ENCODE peak calls at places on chromosomes 12 and 14, in five cellular contexts. A is GM12878, K is HepG2, C is K562, F is SK-N-SH. P is an unnamed sample.

GRCh38 chr14:90649096-90649495 is 167.1 kb downstream of the TTC7B start:
- DNase-seq in F (no peak), C (no peak), A (no peak), K (no peak), P (no peak)

GRCh38 chr12:39831587-39832315 is 212.1 kb upstream of the ABCD2 start:
- DNase-seq in A (no peak), F (no peak), C (no peak), K (peak; percentile 77), P (no peak)

GRCh38 chr12:57610553-57611115 is 601 bp upstream of the ARHGEF25 start:
- DNase-seq in F (peak; percentile 85), A (no peak), C (no peak), K (no peak), P (peak; percentile 78)

GRCh38 chr12:15928345-15928744 is 17.2 kb downstream of the DERA start:
- DNase-seq in A (peak; percentile 11), K (peak; percentile 24), F (no peak), C (no peak), P (no peak)

GRCh38 chr14:98290596-98290995 is 981.4 kb downstream of the BCL11B start:
- DNase-seq in F (no peak), C (no peak), A (no peak), K (no peak), P (no peak)

GRCh38 chr14:96894966-96895365 is 97.8 kb downstream of the VRK1 start:
- DNase-seq in C (no peak), F (no peak), A (no peak), K (no peak), P (no peak)

GRCh38 chr12:79635676-79636075 is 55.1 kb downstream of the PAWR start:
- DNase-seq in K (no peak), C (no peak), F (no peak), A (no peak), P (no peak)

GRCh38 chr14:102625564-102626296 is 33.3 kb downstream of the RCOR1 start:
- DNase-seq in A (no peak), F (no peak), C (no peak), K (no peak), P (no peak)

GRCh38 chr12:83016226-83016835 is 329.6 kb downstream of the TMTC2 start:
- DNase-seq in K (peak; percentile 5), A (no peak), F (no peak), C (peak; percentile 18), P (no peak)

GRCh38 chr14:104134061-104134965 is 4.1 kb upstream of the KIF26A start:
- DNase-seq in K (no peak), C (no peak), F (peak; percentile 20), A (no peak), P (peak; percentile 43)

GRCh38 chr14:104136472-104137296 is 1.7 kb upstream of the KIF26A start:
- DNase-seq in C (no peak), F (peak; percentile 76), A (no peak), K (no peak), P (peak; percentile 59)

GRCh38 chr14:104135121-104135903 is 3.1 kb upstream of the KIF26A start:
- DNase-seq in K (peak; percentile 4), C (no peak), A (no peak), F (peak; percentile 81), P (no peak)

GRCh38 chr14:104137297-104138097 is 890 bp upstream of the KIF26A start:
- DNase-seq in K (peak; percentile 10), F (peak; percentile 92), C (peak; percentile 53), A (no peak), P (no peak)

GRCh38 chr14:104135904-104136471 is 2.4 kb upstream of the KIF26A start:
- DNase-seq in K (no peak), C (no peak), F (peak; percentile 90), A (no peak), P (no peak)
- TF ChIP-seq GABPA in K (no peak), C (no peak), F (no peak), A (no peak), P (no peak)

GRCh38 chr14:101369916-101370592 is 191.2 kb upstream of the DIO3 start:
- DNase-seq in F (no peak), C (no peak), K (no peak), A (no peak), P (no peak)

GRCh38 chr14:101370593-101371569 is 190.4 kb upstream of the DIO3 start:
- DNase-seq in F (no peak), C (no peak), K (no peak), A (no peak), P (no peak)

GRCh38 chr14:101372494-101372813 is 188.8 kb upstream of the DIO3 start:
- DNase-seq in K (no peak), A (no peak), C (no peak), F (no peak), P (no peak)

GRCh38 chr14:101372894-101373640 is 188.2 kb upstream of the DIO3 start:
- DNase-seq in A (no peak), F (no peak), C (no peak), K (no peak), P (no peak)

GRCh38 chr14:101371691-101372493 is 189.4 kb upstream of the DIO3 start:
- DNase-seq in C (no peak), F (no peak), A (no peak), K (no peak), P (no peak)
- TF ChIP-seq MAX in C (no peak), F (no peak), A (no peak), K (no peak), P (no peak)

DNA sequence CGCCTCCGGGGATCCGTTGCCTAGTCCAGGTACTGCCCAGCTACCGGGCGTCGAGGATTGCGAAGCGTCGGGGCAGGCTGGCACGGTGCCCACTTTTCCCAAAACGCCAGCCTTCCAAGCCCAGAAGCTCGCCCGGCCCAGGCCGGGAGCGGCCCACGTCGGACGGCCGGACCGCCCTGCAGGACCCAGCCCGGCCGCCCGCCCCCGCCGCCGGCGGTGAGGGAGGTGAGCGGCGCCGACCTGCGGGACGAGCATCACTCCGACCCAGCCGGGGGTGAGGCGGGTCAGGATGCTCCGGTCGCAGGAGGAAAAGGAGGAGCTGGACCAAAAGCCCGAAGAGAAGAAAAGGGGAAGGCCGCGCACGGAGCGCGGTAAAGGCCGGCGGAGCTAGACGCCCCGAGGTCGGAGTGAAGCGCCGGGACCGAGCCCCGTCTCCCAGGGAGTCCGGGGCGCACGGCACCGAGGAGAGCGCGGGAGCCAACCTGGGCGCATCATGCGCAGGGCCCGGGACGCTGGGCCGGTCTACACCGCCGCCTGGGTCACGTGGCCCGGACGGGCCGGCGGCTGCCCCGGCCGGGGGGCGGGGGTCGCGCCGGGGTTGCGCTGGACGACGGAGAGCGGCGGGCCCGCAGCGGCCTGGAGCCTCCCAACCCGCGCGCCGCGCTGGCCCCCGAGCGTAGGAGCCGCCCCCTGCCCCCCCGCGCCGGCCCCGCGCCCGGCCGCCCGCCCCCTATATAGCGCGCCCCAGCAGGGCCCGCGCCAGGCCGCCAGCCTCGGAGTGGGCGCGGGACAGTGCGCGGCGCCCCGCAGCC is at the start of gene AQP5:
- DNase-seq in A (no peak), F (peak; percentile 81), K (no peak), C (no peak), P (peak; percentile 73)
- TF ChIP-seq GABPA in A (no peak), F (no peak), K (no peak), C (no peak), P (no peak)

GRCh38 chr12:67288561-67288960 is 19.4 kb downstream of the CAND1 start:
- DNase-seq in A (no peak), C (no peak), K (no peak), F (no peak), P (no peak)
- TF ChIP-seq MAX in A (no peak), C (no peak), K (no peak), F (no peak), P (no peak)

GRCh38 chr14:23045419-23046357 is 3.7 kb downstream of the PSMB11 start:
- DNase-seq in A (no peak), F (no peak), C (no peak), K (no peak), P (no peak)
- TF ChIP-seq GABPA in A (no peak), F (no peak), C (no peak), K (no peak), P (no peak)

DNA sequence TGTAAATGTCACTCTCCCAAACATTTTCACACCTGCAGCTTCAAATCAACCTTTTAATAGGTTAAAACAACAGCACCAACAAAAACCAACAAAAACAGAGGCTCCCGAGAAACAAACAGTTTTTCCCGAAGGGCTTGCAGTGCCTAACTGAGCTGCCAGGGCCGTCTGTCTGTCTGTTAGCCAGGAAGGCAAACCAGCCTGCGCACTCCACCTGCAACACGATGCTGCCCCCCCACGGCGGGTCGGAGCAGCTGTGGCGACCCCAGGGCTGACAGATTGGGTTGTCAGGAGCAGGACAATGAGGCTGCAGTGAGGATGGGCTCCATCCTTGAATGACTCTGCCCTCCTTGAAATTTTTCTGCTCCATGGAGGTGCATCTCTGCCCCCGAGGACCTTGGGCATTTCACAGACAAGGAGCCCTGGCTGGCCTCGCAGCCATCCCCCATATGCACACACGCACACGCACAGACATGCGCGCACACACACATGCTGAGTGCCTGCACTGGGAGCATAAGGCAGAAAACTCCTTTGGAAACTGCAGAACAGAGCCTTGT is 2.6 kb downstream of the RTL1 start:
- DNase-seq in K (peak; percentile 72), F (peak; percentile 81), C (peak; percentile 68), A (no peak), P (peak; percentile 87)
- TF ChIP-seq MAX in K (peak; percentile 21), F (no peak), C (peak; percentile 81), A (no peak), P (peak; percentile 75)